ENCODE peak calls at places on chromosomes 16 and 17, in seven cellular contexts. One of them, this sample, is unnamed. For H3K36me3 and H3K4me1, the result is how much of the 10 kb centered on the place peaks cover.

GRCh38 chr16:12531937-12532336 is 271.8 kb downstream of the CPPED1 start:
- DNase-seq in Peyer's patch: no peak
- DNase-seq in ovary: no peak
- DNase-seq in sigmoid colon: no peak
- DNase-seq in transverse colon: no peak
- DNase-seq in heart left ventricle: no peak
- DNase-seq in uterus: no peak
- DNase-seq in this sample: no peak

GRCh38 chr17:77509089-77509488 is 368.3 kb downstream of the SEC14L1 start:
- DNase-seq in Peyer's patch: no peak
- DNase-seq in ovary: no peak
- DNase-seq in sigmoid colon: no peak
- DNase-seq in transverse colon: no peak
- DNase-seq in heart left ventricle: no peak
- DNase-seq in uterus: no peak
- DNase-seq in this sample: no peak

GRCh38 chr16:73020409-73020884 is 27.5 kb downstream of the ZFHX3 start:
- DNase-seq in Peyer's patch: no peak
- DNase-seq in ovary: no peak
- DNase-seq in sigmoid colon: peak
- DNase-seq in transverse colon: peak
- DNase-seq in heart left ventricle: peak
- DNase-seq in uterus: no peak
- DNase-seq in this sample: peak

GRCh38 chr17:39195568-39196160 is 1.8 kb downstream of the CACNB1 start:
- DNase-seq in Peyer's patch: peak
- DNase-seq in ovary: no peak
- DNase-seq in sigmoid colon: no peak
- DNase-seq in transverse colon: peak
- DNase-seq in heart left ventricle: no peak
- DNase-seq in uterus: no peak
- DNase-seq in this sample: peak

GRCh38 chr16:89320717-89321501 is 103.4 kb downstream of the ZNF778 start:
- DNase-seq in Peyer's patch: no peak
- DNase-seq in ovary: peak
- DNase-seq in sigmoid colon: no peak
- DNase-seq in transverse colon: peak
- DNase-seq in heart left ventricle: peak
- DNase-seq in uterus: no peak
- DNase-seq in this sample: peak

GRCh38 chr16:85061566-85061965 is 34.0 kb downstream of the KIAA0513 start:
- DNase-seq in Peyer's patch: no peak
- DNase-seq in ovary: no peak
- DNase-seq in sigmoid colon: peak
- DNase-seq in transverse colon: peak
- DNase-seq in heart left ventricle: peak
- DNase-seq in uterus: no peak
- DNase-seq in this sample: no peak

GRCh38 chr17:29243792-29244191 is 2.9 kb upstream of the CRYBA1 start:
- DNase-seq in Peyer's patch: no peak
- DNase-seq in ovary: no peak
- DNase-seq in sigmoid colon: no peak
- DNase-seq in transverse colon: no peak
- DNase-seq in heart left ventricle: no peak
- DNase-seq in uterus: no peak
- DNase-seq in this sample: no peak

GRCh38 chr17:68568581-68568980 is 32.6 kb downstream of the FAM20A start:
- DNase-seq in Peyer's patch: no peak
- DNase-seq in ovary: no peak
- DNase-seq in sigmoid colon: no peak
- DNase-seq in transverse colon: no peak
- DNase-seq in heart left ventricle: no peak
- DNase-seq in uterus: no peak
- DNase-seq in this sample: no peak

GRCh38 chr17:82974136-82974952 is 105.1 kb upstream of the METRNL start:
- DNase-seq in Peyer's patch: no peak
- DNase-seq in ovary: no peak
- DNase-seq in sigmoid colon: no peak
- DNase-seq in transverse colon: no peak
- DNase-seq in heart left ventricle: no peak
- DNase-seq in uterus: no peak
- DNase-seq in this sample: no peak

GRCh38 chr17:44781553-44782348 is 23.0 kb downstream of the ADAM11 start:
- DNase-seq in Peyer's patch: no peak
- DNase-seq in ovary: peak
- DNase-seq in sigmoid colon: no peak
- DNase-seq in transverse colon: no peak
- DNase-seq in heart left ventricle: peak
- DNase-seq in uterus: peak
- DNase-seq in this sample: no peak

GRCh38 chr16:1659071-1659470 is 19.0 kb upstream of the JPT2 start:
- DNase-seq in Peyer's patch: no peak
- DNase-seq in ovary: no peak
- DNase-seq in sigmoid colon: no peak
- DNase-seq in transverse colon: no peak
- DNase-seq in heart left ventricle: no peak
- DNase-seq in uterus: no peak
- DNase-seq in this sample: no peak

GRCh38 chr16:11585460-11586374 is 1.0 kb downstream of the LITAF start:
- DNase-seq in Peyer's patch: peak
- DNase-seq in ovary: peak
- DNase-seq in sigmoid colon: no peak
- DNase-seq in transverse colon: peak
- DNase-seq in heart left ventricle: no peak
- DNase-seq in uterus: no peak
- DNase-seq in this sample: peak

GRCh38 chr16:30581462-30581861 is 4.0 kb downstream of the ZNF785 start:
- DNase-seq in Peyer's patch: no peak
- DNase-seq in ovary: no peak
- DNase-seq in sigmoid colon: no peak
- DNase-seq in transverse colon: no peak
- DNase-seq in heart left ventricle: no peak
- DNase-seq in uterus: no peak
- DNase-seq in this sample: no peak
- H3K36me3 ChIP-seq in Peyer's patch: half or more
- H3K36me3 ChIP-seq in ovary: under half
- H3K36me3 ChIP-seq in sigmoid colon: under half
- H3K36me3 ChIP-seq in transverse colon: under half
- H3K36me3 ChIP-seq in heart left ventricle: half or more
- H3K36me3 ChIP-seq in uterus: under half
- H3K36me3 ChIP-seq in this sample: under half

DNA sequence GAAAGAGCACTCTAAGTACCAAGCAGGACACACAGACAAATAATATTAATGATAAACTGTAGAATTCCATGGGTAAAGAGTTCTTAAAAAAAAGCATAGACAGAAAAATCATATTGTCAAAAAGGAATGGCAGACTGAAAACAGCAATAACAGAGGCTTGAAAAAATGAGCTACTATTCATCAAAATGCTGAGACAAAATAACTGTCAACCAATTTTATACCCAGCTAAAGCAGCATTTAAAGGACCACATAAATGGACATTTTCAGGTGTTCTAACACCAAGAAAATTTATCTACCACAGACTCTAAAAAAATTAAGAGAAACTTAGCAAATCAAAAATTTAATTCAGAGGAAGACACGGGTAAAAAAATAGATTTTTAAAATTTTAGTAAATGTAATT is 119.1 kb downstream of the DYNLRB2 start:
- DNase-seq in Peyer's patch: no peak
- DNase-seq in ovary: no peak
- DNase-seq in sigmoid colon: no peak
- DNase-seq in transverse colon: no peak
- DNase-seq in heart left ventricle: no peak
- DNase-seq in uterus: no peak
- DNase-seq in this sample: no peak
- TF ChIP-seq POLR2A in Peyer's patch: no peak
- TF ChIP-seq POLR2A in ovary: no peak
- TF ChIP-seq POLR2A in sigmoid colon: no peak
- TF ChIP-seq POLR2A in transverse colon: no peak
- TF ChIP-seq POLR2A in heart left ventricle: no peak
- TF ChIP-seq POLR2A in uterus: no peak
- TF ChIP-seq POLR2A in this sample: no peak

DNA sequence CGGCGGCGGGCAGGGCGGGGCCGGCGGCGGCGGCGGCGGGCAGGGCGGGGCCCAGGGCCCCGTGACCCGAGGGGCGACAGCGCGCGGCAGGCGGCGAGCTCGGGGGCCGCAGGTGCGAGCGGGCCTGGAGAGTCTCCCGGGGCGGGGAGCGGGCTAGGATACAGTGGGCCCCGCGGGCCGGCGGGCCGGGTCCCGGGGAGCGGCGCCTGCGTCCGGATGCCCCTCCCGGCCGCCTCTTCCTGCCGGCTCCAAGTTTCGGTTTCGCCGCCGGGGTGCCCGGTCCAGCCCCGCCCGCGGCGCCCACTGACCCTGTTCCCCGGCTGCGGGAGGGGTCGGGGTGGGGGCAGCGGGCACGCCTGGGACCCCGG is at the start of gene RNF213:
- DNase-seq in Peyer's patch: peak
- DNase-seq in ovary: peak
- DNase-seq in sigmoid colon: no peak
- DNase-seq in transverse colon: peak
- DNase-seq in heart left ventricle: peak
- DNase-seq in uterus: peak
- DNase-seq in this sample: peak
- H3K4me1 ChIP-seq in Peyer's patch: under half
- H3K4me1 ChIP-seq in ovary: under half
- H3K4me1 ChIP-seq in sigmoid colon: under half
- H3K4me1 ChIP-seq in transverse colon: under half
- H3K4me1 ChIP-seq in heart left ventricle: under half
- H3K4me1 ChIP-seq in uterus: under half
- H3K4me1 ChIP-seq in this sample: under half

DNA sequence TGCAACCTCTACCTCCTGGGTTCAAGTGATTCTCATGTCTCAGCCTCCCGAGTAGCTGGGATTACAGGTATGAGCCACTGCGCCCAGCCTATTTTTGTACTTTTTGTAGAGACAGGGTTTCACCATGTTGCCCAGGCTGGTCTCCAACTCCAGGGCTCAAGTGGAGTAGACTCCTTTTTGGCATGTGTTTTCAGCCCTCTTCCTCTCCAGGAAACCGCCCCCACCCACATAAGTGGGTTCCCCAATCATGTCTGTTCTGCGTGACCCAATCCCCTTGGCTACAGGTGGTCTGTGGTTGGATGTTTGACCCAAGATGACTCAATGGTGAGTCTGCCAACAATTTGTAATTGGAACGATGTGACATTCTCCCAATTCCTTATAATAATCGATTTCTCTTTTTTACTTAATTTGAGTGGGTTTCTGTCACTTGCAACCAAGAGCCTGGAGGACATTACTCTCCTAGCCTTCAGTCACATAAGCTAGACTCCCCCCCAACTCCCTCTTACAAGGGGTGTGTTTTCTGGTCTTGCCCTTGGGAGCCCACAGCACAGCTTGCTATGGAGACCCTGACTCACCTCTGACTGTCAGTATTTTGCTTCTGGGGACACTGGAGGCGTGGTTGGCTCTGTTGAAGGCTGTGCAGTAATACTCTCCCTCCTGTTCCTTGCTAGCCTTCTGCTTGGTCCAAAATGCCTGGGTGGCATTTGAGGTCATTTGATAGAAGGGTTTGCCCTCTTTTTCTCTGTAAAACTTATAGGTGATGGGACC is 34.9 kb downstream of the PECAM1 start:
- DNase-seq in Peyer's patch: no peak
- DNase-seq in ovary: no peak
- DNase-seq in sigmoid colon: no peak
- DNase-seq in transverse colon: no peak
- DNase-seq in heart left ventricle: no peak
- DNase-seq in uterus: no peak
- DNase-seq in this sample: no peak
- H3K36me3 ChIP-seq in Peyer's patch: under half
- H3K36me3 ChIP-seq in ovary: under half
- H3K36me3 ChIP-seq in sigmoid colon: under half
- H3K36me3 ChIP-seq in transverse colon: under half
- H3K36me3 ChIP-seq in heart left ventricle: half or more
- H3K36me3 ChIP-seq in uterus: under half
- H3K36me3 ChIP-seq in this sample: under half

GRCh38 chr16:57734308-57734924 is 1.2 kb upstream of the KATNB1 start:
- DNase-seq in Peyer's patch: no peak
- DNase-seq in ovary: no peak
- DNase-seq in sigmoid colon: no peak
- DNase-seq in transverse colon: no peak
- DNase-seq in heart left ventricle: no peak
- DNase-seq in uterus: no peak
- DNase-seq in this sample: no peak

GRCh38 chr16:57732683-57733082 is 2.9 kb upstream of the KATNB1 start:
- DNase-seq in Peyer's patch: no peak
- DNase-seq in ovary: no peak
- DNase-seq in sigmoid colon: no peak
- DNase-seq in transverse colon: no peak
- DNase-seq in heart left ventricle: no peak
- DNase-seq in uterus: no peak
- DNase-seq in this sample: no peak

GRCh38 chr16:57736419-57737281 is 1.1 kb downstream of the KATNB1 start:
- DNase-seq in Peyer's patch: peak
- DNase-seq in ovary: no peak
- DNase-seq in sigmoid colon: peak
- DNase-seq in transverse colon: peak
- DNase-seq in heart left ventricle: no peak
- DNase-seq in uterus: no peak
- DNase-seq in this sample: peak

GRCh38 chr16:57735755-57736418 is at the start of gene KATNB1:
- DNase-seq in Peyer's patch: peak
- DNase-seq in ovary: no peak
- DNase-seq in sigmoid colon: peak
- DNase-seq in transverse colon: no peak
- DNase-seq in heart left ventricle: no peak
- DNase-seq in uterus: no peak
- DNase-seq in this sample: no peak

GRCh38 chr16:57734925-57735754 is 430 bp upstream of the KATNB1 start:
- DNase-seq in Peyer's patch: peak
- DNase-seq in ovary: peak
- DNase-seq in sigmoid colon: peak
- DNase-seq in transverse colon: peak
- DNase-seq in heart left ventricle: peak
- DNase-seq in uterus: peak
- DNase-seq in this sample: peak
- TF ChIP-seq POLR2A in Peyer's patch: no peak
- TF ChIP-seq POLR2A in ovary: peak
- TF ChIP-seq POLR2A in sigmoid colon: peak
- TF ChIP-seq POLR2A in transverse colon: peak
- TF ChIP-seq POLR2A in heart left ventricle: peak
- TF ChIP-seq POLR2A in uterus: peak
- TF ChIP-seq POLR2A in this sample: no peak